ENCODE peak calls at places on chromosomes 12 and 14, in five cellular contexts. L, X, K, N and Y are unnamed samples.

GRCh38 chr14:94143239-94143638 is 13.8 kb upstream of the IFI27L2 start:
- DNase-seq in L (no peak), X (no peak), K (peak), N (no peak), Y (no peak)

GRCh38 chr14:53376064-53376463 is 222.9 kb upstream of the DDHD1 start:
- DNase-seq in L (no peak), X (no peak), K (no peak), N (no peak), Y (no peak)

GRCh38 chr14:68418192-68419118 is 374.4 kb downstream of the ZFP36L1 start:
- DNase-seq in L (no peak), X (no peak), K (no peak), N (no peak), Y (no peak)

GRCh38 chr12:116919247-116919671 is 8.5 kb downstream of the FBXW8 start:
- DNase-seq in L (no peak), X (no peak), K (peak), N (peak), Y (no peak)

GRCh38 chr12:6965714-6966113 is 4.8 kb downstream of the PHB2 start:
- DNase-seq in L (no peak), X (no peak), K (no peak), N (no peak), Y (no peak)

GRCh38 chr12:80894179-80894578 is 43.6 kb downstream of the LIN7A start:
- DNase-seq in L (no peak), X (no peak), K (no peak), N (no peak), Y (no peak)

GRCh38 chr12:75784591-75784990 is 247.0 kb downstream of the PHLDA1 start:
- DNase-seq in L (no peak), X (no peak), K (no peak), N (peak), Y (no peak)

GRCh38 chr12:39467432-39467870 is 24.5 kb upstream of the KIF21A start:
- DNase-seq in L (no peak), X (no peak), K (no peak), N (no peak), Y (no peak)

GRCh38 chr12:115312901-115313300 is 628.9 kb upstream of the TBX3 start:
- DNase-seq in L (no peak), X (no peak), K (no peak), N (no peak), Y (no peak)

GRCh38 chr12:105409881-105410471 is 79.5 kb downstream of the C12orf75 start:
- DNase-seq in L (no peak), X (peak), K (no peak), N (peak), Y (no peak)

GRCh38 chr12:89073027-89073398 is 279.3 kb downstream of the DUSP6 start:
- DNase-seq in L (no peak), X (peak), K (no peak), N (no peak), Y (no peak)

GRCh38 chr12:120019942-120020341 is 30.9 kb downstream of the BICDL1 start:
- DNase-seq in L (no peak), X (no peak), K (no peak), N (no peak), Y (no peak)

GRCh38 chr12:59651230-59651920 is 55.5 kb downstream of the SLC16A7 start:
- DNase-seq in L (no peak), X (peak), K (no peak), N (no peak), Y (no peak)

GRCh38 chr12:103503546-103504480 is 8.0 kb upstream of the C12orf42 start:
- DNase-seq in L (no peak), X (no peak), K (peak), N (peak), Y (peak)

GRCh38 chr14:73878436-73878835 is 8.2 kb upstream of the ZNF410 start:
- DNase-seq in L (no peak), X (no peak), K (no peak), N (no peak), Y (no peak)

GRCh38 chr12:100464529-100464928 is 9.1 kb upstream of the NR1H4 start:
- DNase-seq in L (no peak), X (no peak), K (no peak), N (no peak), Y (no peak)

GRCh38 chr12:132385375-132385774 is 56.0 kb upstream of the GALNT9 start:
- DNase-seq in L (no peak), X (no peak), K (no peak), N (no peak), Y (no peak)

GRCh38 chr12:83318386-83318971 is 631.8 kb downstream of the TMTC2 start:
- DNase-seq in L (no peak), X (no peak), K (no peak), N (no peak), Y (no peak)

GRCh38 chr12:103956515-103957027 is 9.1 kb upstream of the TDG start:
- DNase-seq in L (no peak), X (no peak), K (no peak), N (peak), Y (no peak)

GRCh38 chr14:89912667-89913211 is 41.8 kb downstream of the EFCAB11 start:
- DNase-seq in L (peak), X (peak), K (no peak), N (no peak), Y (no peak)

GRCh38 chr12:12398026-12398859 is 41.4 kb downstream of the BORCS5 start:
- DNase-seq in L (peak), X (peak), K (no peak), N (no peak), Y (no peak)

GRCh38 chr14:93954900-93955891 is 21.2 kb downstream of the ASB2 start:
- DNase-seq in L (no peak), X (no peak), K (no peak), N (no peak), Y (peak)

GRCh38 chr12:71441836-71442566 is 2.4 kb downstream of the LGR5 start:
- DNase-seq in L (no peak), X (no peak), K (no peak), N (no peak), Y (no peak)

GRCh38 chr12:123363743-123364531 is 710 bp downstream of the SBNO1 start:
- DNase-seq in L (no peak), X (no peak), K (peak), N (peak), Y (peak)

GRCh38 chr14:85387181-85387580 is 142.8 kb upstream of the FLRT2 start:
- DNase-seq in L (no peak), X (peak), K (peak), N (no peak), Y (no peak)

GRCh38 chr14:93056166-93056839 is 59.4 kb downstream of the ITPK1 start:
- DNase-seq in L (no peak), X (no peak), K (no peak), N (no peak), Y (no peak)

GRCh38 chr12:13851828-13852227 is 129.6 kb downstream of the GRIN2B start:
- DNase-seq in L (no peak), X (no peak), K (no peak), N (no peak), Y (no peak)

GRCh38 chr12:98572010-98572409 is 21.5 kb upstream of the SLC25A3 start:
- DNase-seq in L (no peak), X (no peak), K (no peak), N (no peak), Y (no peak)

GRCh38 chr12:20220339-20220738 is 148.0 kb upstream of the PDE3A start:
- DNase-seq in L (peak), X (peak), K (peak), N (no peak), Y (no peak)

GRCh38 chr12:113196996-113197395 is 11.5 kb downstream of the RITA1 start:
- DNase-seq in L (peak), X (peak), K (peak), N (peak), Y (peak)

GRCh38 chr12:31590730-31591307 is at the start of gene DENND5B:
- DNase-seq in L (no peak), X (peak), K (peak), N (peak), Y (peak)

GRCh38 chr14:50520947-50521815 is 11.2 kb downstream of the MAP4K5 start:
- DNase-seq in L (no peak), X (peak), K (no peak), N (no peak), Y (no peak)

GRCh38 chr12:2845280-2845679 is 10.4 kb upstream of the NRIP2 start:
- DNase-seq in L (peak), X (peak), K (peak), N (no peak), Y (no peak)
- H3K4me3 ChIP-seq in L (no peak), X (no peak), K (no peak), N (no peak), Y (no peak)

DNA sequence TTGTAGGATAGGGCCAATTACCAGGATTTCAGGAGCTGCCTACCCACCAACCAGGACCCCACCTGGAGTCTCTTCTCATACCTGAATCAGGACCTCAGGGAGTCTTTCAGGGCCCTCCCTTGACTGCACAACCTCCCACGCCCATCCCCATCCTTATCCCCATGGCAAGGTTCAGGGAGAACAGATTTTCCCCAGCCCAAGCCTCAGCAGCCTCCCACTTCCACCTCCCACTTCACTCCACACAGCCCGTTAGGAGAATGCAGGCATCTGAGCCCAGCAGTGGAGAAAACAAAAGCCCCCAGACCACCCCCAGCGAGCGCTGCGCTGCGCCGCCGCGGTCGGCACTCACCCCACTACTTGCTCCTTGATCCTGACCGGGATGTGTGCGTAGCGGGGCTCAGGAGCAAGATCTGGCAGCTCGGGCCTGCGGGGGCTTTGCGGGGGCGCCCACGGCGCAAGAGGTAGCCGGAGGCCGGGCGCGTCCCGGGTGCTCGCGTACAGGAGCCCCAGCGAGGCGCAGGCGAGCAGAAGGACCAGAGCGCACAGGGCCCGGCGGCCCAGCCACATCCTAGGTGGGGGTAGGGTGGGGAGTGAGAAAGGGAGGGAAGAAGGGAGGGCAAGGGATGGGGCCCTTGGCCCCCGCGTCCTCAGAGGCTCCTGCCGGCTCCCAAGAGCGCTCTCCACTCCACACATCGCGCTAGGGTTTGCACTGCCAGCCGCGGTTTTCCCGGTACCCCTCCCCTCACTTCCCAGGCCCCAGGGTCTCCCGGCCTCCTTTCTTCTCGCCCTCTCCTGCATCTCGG is 1.2 kb downstream of the B4GALNT1 start:
- DNase-seq in L (no peak), X (no peak), K (peak), N (no peak), Y (no peak)
- H3K4me3 ChIP-seq in L (peak), X (peak), K (peak), N (peak), Y (peak)

DNA sequence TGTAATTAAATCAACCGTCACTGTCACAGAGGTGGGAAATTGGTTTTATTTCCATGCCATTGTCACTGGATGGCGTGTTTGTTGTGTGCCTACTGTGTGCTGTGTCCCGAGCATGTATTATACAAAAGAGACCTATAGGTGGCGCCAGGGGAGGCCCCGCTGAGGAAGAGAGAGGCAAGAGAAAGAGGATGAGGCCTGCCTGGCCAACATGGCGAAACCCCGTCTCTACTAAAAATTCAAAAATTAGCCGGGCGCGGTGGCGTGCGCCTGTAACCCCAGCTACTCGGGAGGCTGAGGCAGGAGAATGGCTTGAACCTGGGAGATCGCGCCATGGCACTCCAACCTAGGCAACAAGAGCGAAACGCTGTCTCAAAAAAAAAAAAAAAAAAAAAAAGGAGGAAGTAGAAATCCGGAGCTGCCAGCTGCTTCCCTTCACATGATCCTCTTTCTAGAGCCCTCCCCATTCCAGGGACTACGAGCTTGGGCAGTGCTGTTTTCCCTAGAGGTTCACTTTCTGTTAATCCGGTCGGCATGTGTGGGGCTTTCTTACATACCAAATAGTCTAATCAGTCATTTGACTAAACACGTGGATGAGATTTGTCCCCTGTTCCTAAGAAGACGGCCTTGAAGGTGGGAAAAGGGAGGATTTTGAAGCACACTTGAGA is 6.4 kb upstream of the CCDC175 start:
- DNase-seq in L (no peak), X (no peak), K (peak), N (no peak), Y (no peak)
- H3K4me3 ChIP-seq in L (no peak), X (no peak), K (no peak), N (no peak), Y (no peak)

DNA sequence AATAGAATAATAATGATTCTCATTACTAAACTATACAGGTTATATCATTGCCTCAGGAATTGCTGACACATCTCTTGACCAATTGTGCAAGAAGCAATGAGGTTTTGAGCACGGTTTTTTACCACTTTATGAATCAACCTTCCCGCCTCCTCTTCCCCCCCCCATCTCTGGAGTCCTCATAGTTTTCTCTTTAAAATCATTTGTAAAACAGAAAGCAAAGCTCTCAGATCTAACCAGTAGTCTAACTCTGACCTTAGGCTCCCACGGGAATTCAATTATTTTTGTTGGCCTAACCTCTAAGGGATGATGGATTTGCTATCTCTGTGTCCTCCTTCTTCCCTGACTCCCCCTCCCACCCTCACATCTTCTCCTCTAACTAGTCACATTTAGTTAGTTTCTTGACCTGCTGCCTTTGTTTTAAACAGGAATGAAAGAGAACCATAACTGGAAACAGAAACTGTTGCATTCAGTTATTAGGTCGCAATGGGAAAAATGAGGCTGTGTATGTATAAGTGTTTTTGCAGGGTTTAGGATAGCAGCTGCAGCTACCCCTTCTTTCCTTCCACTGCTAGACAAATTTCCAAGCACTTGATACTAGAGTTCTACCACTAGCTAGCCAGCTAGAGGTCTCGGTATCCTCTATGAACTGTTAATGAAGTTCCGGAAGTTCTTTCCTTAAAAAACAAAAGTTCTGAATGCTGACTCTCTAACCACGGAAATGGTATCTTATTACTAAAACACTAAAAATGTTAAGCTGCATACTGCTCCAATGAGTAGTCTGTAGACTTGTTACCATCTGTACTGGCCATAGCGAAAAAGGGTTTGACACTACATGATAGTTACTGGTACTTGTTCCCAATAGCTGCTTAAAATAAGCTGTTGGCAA is 65.4 kb downstream of the TAOK3 start:
- DNase-seq in L (peak), X (peak), K (no peak), N (no peak), Y (no peak)
- H3K4me3 ChIP-seq in L (peak), X (peak), K (no peak), N (no peak), Y (no peak)